ENCODE peak calls at places on chromosomes 12 and 14, in four cellular contexts. I is K562, A is HepG2, P is GM12878. F is an unnamed sample.

GRCh38 chr12:81022531-81022930 is 55.3 kb upstream of the ACSS3 start:
- DNase-seq in I (no peak), A (no peak), P (no peak), F (no peak)

GRCh38 chr12:44000309-44000952 is 164.6 kb downstream of the TMEM117 start:
- DNase-seq in I (peak; percentile 27), A (peak; percentile 81), P (no peak), F (peak; percentile 70)

GRCh38 chr14:100076630-100077029 is 11.4 kb downstream of the EVL start:
- DNase-seq in I (no peak), A (no peak), P (no peak), F (no peak)

GRCh38 chr12:9319842-9320173 is 111.6 kb upstream of the PZP start:
- DNase-seq in I (no peak), A (no peak), P (no peak), F (no peak)

GRCh38 chr12:69338120-69338859 is 9.9 kb upstream of the LYZ start:
- DNase-seq in I (no peak), A (peak; percentile 77), P (no peak), F (no peak)

GRCh38 chr14:84272290-84272721 is 1257.6 kb upstream of the FLRT2 start:
- DNase-seq in I (no peak), A (no peak), P (no peak), F (no peak)

GRCh38 chr14:36619131-36619530 is 36.7 kb upstream of the NKX2-8 start:
- DNase-seq in I (no peak), A (no peak), P (no peak), F (no peak)

GRCh38 chr14:54735424-54735823 is 167.2 kb downstream of the GCH1 start:
- DNase-seq in I (no peak), A (no peak), P (no peak), F (no peak)

GRCh38 chr12:13386269-13387039 is 189.9 kb downstream of the EMP1 start:
- DNase-seq in I (no peak), A (no peak), P (no peak), F (no peak)

GRCh38 chr14:99267871-99268775 is 3.9 kb downstream of the BCL11B start:
- DNase-seq in I (no peak), A (no peak), P (no peak), F (no peak)

GRCh38 chr14:58713677-58714076 is 75.9 kb downstream of the DACT1 start:
- DNase-seq in I (no peak), A (no peak), P (no peak), F (no peak)

GRCh38 chr12:92987362-92987761 is 58.3 kb upstream of the EEA1 start:
- DNase-seq in I (peak; percentile 57), A (peak; percentile 78), P (no peak), F (peak; percentile 46)

GRCh38 chr12:99387661-99388060 is 259.9 kb upstream of the GARIN6 start:
- DNase-seq in I (no peak), A (no peak), P (no peak), F (no peak)

GRCh38 chr12:125050446-125050845 is 14.8 kb upstream of the AACS start:
- DNase-seq in I (no peak), A (no peak), P (no peak), F (no peak)

GRCh38 chr12:24948452-24948815 is 467 bp downstream of the BCAT1 start:
- DNase-seq in I (peak; percentile 33), A (no peak), P (peak; percentile 73), F (peak; percentile 32)

GRCh38 chr14:32473476-32473875 is 144.4 kb downstream of the AKAP6 start:
- DNase-seq in I (no peak), A (peak; percentile 69), P (no peak), F (no peak)

GRCh38 chr14:101250336-101250947 is 310.9 kb upstream of the DIO3 start:
- DNase-seq in I (no peak), A (no peak), P (no peak), F (no peak)

GRCh38 chr12:131860472-131861260 is 32.5 kb downstream of the MMP17 start:
- DNase-seq in I (peak; percentile 70), A (peak; percentile 94), P (no peak), F (peak; percentile 38)

GRCh38 chr14:30551460-30551859 is 7.5 kb upstream of the G2E3 start:
- DNase-seq in I (no peak), A (peak; percentile 31), P (no peak), F (no peak)

GRCh38 chr14:22928237-22929103 is 706 bp downstream of the PRMT5 start:
- DNase-seq in I (no peak), A (no peak), P (no peak), F (no peak)

GRCh38 chr14:52051861-52052260 is 17.0 kb downstream of the NID2 start:
- DNase-seq in I (no peak), A (no peak), P (no peak), F (no peak)

DNA sequence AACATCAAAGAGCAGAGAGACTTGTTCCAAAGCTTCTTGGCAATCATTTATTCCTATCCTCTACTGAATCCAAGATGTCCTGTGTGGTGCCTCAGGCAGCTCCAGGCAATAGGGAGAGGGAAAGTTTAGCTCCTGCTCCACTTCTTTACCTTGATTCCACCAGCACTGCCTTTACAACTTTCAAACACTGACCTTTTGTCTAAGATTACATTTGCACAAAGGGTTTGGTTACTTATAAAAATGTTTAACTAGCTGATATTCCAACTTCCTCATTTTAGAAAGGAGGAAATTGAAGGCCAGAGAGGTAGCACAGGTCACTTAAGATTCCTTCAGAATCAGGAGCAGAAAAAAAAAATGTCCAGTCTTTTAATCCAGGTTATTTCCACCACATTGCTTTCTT is 192.7 kb downstream of the BTG1 start:
- DNase-seq in I (no peak), A (no peak), P (no peak), F (no peak)
- TF ChIP-seq BHLHE40 in I (no peak), A (no peak), P (no peak), F (no peak)

GRCh38 chr12:32248594-32249140 is 142.0 kb downstream of the BICD1 start:
- DNase-seq in I (no peak), A (no peak), P (no peak), F (no peak)

GRCh38 chr12:32253154-32253795 is 146.1 kb upstream of the FGD4 start:
- DNase-seq in I (no peak), A (no peak), P (no peak), F (no peak)

GRCh38 chr12:32254260-32254659 is 145.1 kb upstream of the FGD4 start:
- DNase-seq in I (no peak), A (no peak), P (no peak), F (no peak)

GRCh38 chr12:32252199-32253073 is 145.8 kb downstream of the BICD1 start:
- DNase-seq in I (no peak), A (no peak), P (peak; percentile 76), F (no peak)

GRCh38 chr12:32249701-32250270 is 143.1 kb downstream of the BICD1 start:
- DNase-seq in I (no peak), A (no peak), P (no peak), F (no peak)
- TF ChIP-seq TARDBP in I (no peak), A (no peak), P (no peak), F (no peak)

GRCh38 chr12:3012786-3013185 is 53.6 kb downstream of the TEAD4 start:
- DNase-seq in I (no peak), A (no peak), P (no peak), F (no peak)

GRCh38 chr12:3017281-3017680 is 58.1 kb downstream of the TEAD4 start:
- DNase-seq in I (no peak), A (no peak), P (no peak), F (no peak)

GRCh38 chr12:3015356-3015755 is 56.2 kb downstream of the TEAD4 start:
- DNase-seq in I (no peak), A (no peak), P (no peak), F (no peak)

GRCh38 chr12:3016191-3016590 is 57.0 kb downstream of the TEAD4 start:
- DNase-seq in I (no peak), A (no peak), P (no peak), F (no peak)

GRCh38 chr12:3014641-3015040 is 55.4 kb downstream of the TEAD4 start:
- DNase-seq in I (no peak), A (no peak), P (no peak), F (no peak)
- TF ChIP-seq FOXK2 in I (no peak), A (no peak), P (no peak), F (no peak)

GRCh38 chr12:19759229-19759628 is 319.9 kb downstream of the AEBP2 start:
- DNase-seq in I (no peak), A (no peak), P (no peak), F (no peak)
- TF ChIP-seq BHLHE40 in I (no peak), A (no peak), P (no peak), F (no peak)

GRCh38 chr14:89589400-89590128 is 172.5 kb upstream of the FOXN3 start:
- DNase-seq in I (no peak), A (no peak), P (peak; percentile 19), F (no peak)

GRCh38 chr14:89586258-89587127 is 169.5 kb upstream of the FOXN3 start:
- DNase-seq in I (no peak), A (no peak), P (no peak), F (no peak)

GRCh38 chr14:89587128-89587420 is 170.0 kb upstream of the FOXN3 start:
- DNase-seq in I (no peak), A (no peak), P (no peak), F (no peak)

GRCh38 chr14:89588840-89589296 is 171.8 kb upstream of the FOXN3 start:
- DNase-seq in I (no peak), A (peak; percentile 72), P (no peak), F (no peak)

DNA sequence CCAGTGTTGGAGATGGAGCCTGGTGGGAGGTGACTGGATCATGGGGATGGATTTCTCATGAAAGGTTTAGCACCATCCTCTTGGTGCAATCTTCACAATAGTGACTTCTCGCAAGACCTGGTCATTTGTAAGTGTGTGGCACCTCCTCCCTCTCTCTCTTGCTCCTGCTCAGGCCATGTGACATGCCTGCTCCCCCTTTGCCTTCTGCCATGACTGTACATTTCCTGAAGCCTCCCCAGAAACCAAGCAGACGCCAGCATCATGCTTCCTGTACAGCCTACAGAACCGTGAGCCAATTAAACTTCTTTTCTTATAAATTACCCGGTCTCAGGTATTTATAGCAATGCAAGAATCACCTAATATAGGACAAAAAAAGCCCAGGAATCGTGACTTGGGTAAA is 171.0 kb upstream of the FOXN3 start:
- DNase-seq in I (no peak), A (no peak), P (no peak), F (no peak)
- TF ChIP-seq TARDBP in I (no peak), A (no peak), P (no peak), F (no peak)

F was measured in HEK293T.